ENCODE peak calls at places on chromosomes 16 and 17, in four cellular contexts. K is stomach, N is fibroblast of the aortic adventitia, Z is nephron progenitor cell. X is an unnamed sample.
A peak's percentile ranks its signal among the peaks of the same experiment; 100 is the strongest.

GRCh38 chr16:72787519-72788268 is 260.2 kb downstream of the ZFHX3 start:
- DNase-seq in K (peak; percentile 77), N (peak; percentile 53), Z (peak; percentile 70), X (peak; percentile 56)

GRCh38 chr17:56676807-56677206 is 83.3 kb downstream of the NOG start:
- DNase-seq in K (no peak), N (no peak), Z (no peak), X (no peak)

GRCh38 chr16:13168091-13168572 is 266.7 kb downstream of the SHISA9 start:
- DNase-seq in K (no peak), N (no peak), Z (no peak), X (no peak)

GRCh38 chr16:4428500-4428899 is 2.8 kb downstream of the DNAJA3 start:
- DNase-seq in K (no peak), N (no peak), Z (no peak), X (no peak)

GRCh38 chr16:13923703-13924298 is 3.8 kb downstream of the ERCC4 start:
- DNase-seq in K (no peak), N (peak; percentile 83), Z (no peak), X (no peak)

GRCh38 chr16:3577302-3577752 is at the start of gene NLRC3:
- DNase-seq in K (no peak), N (no peak), Z (no peak), X (no peak)

GRCh38 chr17:49443862-49444261 is 29.2 kb upstream of the PHB1 start:
- DNase-seq in K (no peak), N (peak; percentile 27), Z (no peak), X (no peak)

GRCh38 chr17:28500712-28501379 is 5.3 kb upstream of the FOXN1 start:
- DNase-seq in K (no peak), N (no peak), Z (peak; percentile 46), X (no peak)

GRCh38 chr17:38898812-38899348 is 26.5 kb upstream of the LASP1NB start:
- DNase-seq in K (peak; percentile 50), N (no peak), Z (no peak), X (no peak)

GRCh38 chr16:85751665-85752501 is 987 bp upstream of the C16orf74 start:
- DNase-seq in K (no peak), N (no peak), Z (no peak), X (no peak)

GRCh38 chr17:39027037-39027436 is 59.8 kb upstream of the FBXO47 start:
- DNase-seq in K (peak; percentile 76), N (peak; percentile 26), Z (peak; percentile 58), X (peak; percentile 67)

GRCh38 chr17:78409191-78409621 is 30.8 kb downstream of the PGS1 start:
- DNase-seq in K (peak; percentile 83), N (no peak), Z (no peak), X (peak; percentile 45)

GRCh38 chr17:2102931-2103398 is 48.1 kb downstream of the HIC1 start:
- DNase-seq in K (no peak), N (peak; percentile 92), Z (no peak), X (no peak)

GRCh38 chr17:75978938-75979704 is at the start of the genes ACOX1 and TEN1:
- DNase-seq in K (peak; percentile 97), N (peak; percentile 96), Z (peak; percentile 95), X (peak; percentile 87)

DNA sequence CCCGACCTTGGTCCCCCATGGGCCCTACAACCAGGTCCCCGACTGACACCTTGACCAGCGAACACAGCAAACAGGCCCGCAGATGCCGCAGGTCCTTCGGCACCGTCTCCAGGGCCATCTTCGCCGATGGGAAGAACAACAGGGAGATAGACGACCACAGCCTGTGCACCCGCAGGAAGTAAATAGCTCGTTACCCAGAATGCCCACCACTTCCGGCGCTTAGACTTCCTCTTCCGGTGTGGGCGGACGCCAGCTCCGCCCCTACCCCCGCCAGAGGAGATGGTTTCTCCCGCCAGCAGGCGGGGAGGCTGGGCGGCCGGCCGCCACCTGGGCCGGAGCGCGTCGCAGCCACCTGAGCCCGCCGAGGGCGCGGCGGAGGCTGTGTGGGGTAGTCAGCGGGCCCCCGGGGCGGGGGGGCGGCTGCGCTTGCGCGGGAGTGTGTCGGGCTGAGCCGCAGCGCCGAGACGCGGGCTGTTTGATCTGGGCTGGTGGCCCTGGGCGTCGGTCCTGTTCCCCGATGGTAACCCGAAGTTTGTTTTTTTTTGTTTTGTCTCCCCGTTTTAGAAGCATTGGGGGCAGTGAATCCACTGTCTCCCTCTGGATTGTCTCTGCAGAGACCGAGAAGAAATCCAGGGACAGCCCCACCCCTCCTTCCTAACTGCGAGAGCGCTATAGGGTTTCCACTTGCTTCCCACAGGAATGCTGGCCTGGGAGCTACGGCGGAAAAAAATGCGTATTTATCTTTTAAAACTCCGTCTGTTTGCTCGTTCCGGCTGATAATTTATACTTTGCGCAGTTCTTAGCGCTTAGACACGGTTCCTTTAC is at the start of gene SUPT4H1:
- DNase-seq in K (peak; percentile 91), N (peak; percentile 90), Z (peak; percentile 87), X (peak; percentile 80)
- TF ChIP-seq CTCF in K (no peak), N (no peak), Z (no peak), X (no peak)

DNA sequence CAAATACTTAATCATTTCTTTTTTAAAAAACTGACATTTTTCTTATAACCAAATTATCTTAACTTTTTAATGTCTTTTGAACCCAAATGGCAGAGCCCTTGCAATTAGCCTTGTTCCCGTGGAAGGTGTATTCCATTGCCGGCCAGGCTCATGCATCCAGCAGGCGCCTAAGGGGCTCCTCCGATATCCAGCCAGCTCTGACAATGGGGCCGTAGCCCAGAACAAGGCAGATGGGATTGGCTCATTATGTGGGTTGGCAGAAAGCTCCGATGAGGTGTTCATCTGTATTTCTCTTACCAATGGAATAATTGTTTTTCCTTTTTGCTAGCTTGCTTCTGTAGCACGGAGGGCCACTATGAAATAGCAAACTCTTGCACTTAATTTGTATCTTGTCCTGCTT is 208.2 kb upstream of the CHMP6 start:
- DNase-seq in K (no peak), N (peak; percentile 55), Z (no peak), X (no peak)
- TF ChIP-seq CTCF in K (no peak), N (no peak), Z (no peak), X (no peak)

GRCh38 chr17:46977348-46977747 is 1.7 kb downstream of the RPRML start:
- DNase-seq in K (peak; percentile 39), N (no peak), Z (peak; percentile 66), X (no peak)
- TF ChIP-seq CTCF in K (no peak), N (no peak), Z (peak; percentile 41), X (no peak)

GRCh38 chr17:79811036-79811887 is 14.4 kb upstream of the CBX8 start:
- DNase-seq in K (no peak), N (no peak), Z (peak; percentile 62), X (no peak)

GRCh38 chr17:79806863-79807720 is 10.2 kb upstream of the CBX8 start:
- DNase-seq in K (no peak), N (no peak), Z (no peak), X (no peak)

GRCh38 chr17:79810138-79811027 is 13.5 kb upstream of the CBX8 start:
- DNase-seq in K (peak; percentile 84), N (peak; percentile 41), Z (peak; percentile 85), X (peak; percentile 73)

GRCh38 chr17:79809530-79810137 is 12.8 kb upstream of the CBX8 start:
- DNase-seq in K (peak; percentile 73), N (no peak), Z (no peak), X (no peak)

DNA sequence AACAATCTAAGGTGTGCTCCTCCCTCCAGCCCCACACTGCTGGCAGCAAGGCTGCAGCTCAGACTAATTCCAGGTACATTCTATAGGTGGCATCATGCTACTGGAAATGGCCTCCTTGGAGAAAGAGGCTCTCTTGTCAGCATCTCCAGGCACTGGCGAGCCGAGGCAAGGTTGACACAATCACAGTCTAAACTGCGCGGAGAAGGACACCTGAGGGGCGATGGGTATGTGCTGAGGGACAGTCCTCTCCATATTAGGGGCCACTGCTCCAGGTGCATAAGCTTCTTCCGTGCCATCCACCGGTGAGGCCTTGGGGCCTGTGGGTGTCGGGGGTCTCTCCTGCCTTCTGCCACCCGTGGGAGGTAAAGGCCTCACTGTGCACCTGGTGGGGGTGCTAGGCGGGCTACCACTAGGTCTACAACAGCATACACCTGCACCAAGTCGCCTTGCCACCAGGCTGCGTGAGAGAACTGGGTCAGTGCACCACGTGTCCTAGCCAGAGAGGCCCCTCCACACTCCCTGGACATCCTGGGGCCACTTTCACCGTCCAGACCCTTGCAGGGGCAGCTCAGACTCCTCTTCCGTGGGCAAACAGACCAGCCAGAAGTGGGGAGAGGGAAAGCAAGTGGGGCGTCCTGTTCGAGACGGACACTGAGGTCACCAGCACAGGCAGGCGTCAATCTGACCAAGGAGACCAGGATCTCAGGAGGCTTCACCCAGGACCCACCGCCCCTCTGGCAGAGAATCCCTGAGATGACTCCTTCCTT is 12.1 kb upstream of the CBX8 start:
- DNase-seq in K (peak; percentile 66), N (no peak), Z (no peak), X (peak; percentile 85)
- TF ChIP-seq CTCF in K (no peak), N (no peak), Z (peak; percentile 13), X (peak; percentile 95)

GRCh38 chr16:76670125-76670857 is 393.1 kb downstream of the CNTNAP4 start:
- DNase-seq in K (no peak), N (no peak), Z (no peak), X (no peak)

GRCh38 chr16:76669288-76669687 is 392.1 kb downstream of the CNTNAP4 start:
- DNase-seq in K (no peak), N (no peak), Z (no peak), X (no peak)

GRCh38 chr16:76665571-76666275 is 388.5 kb downstream of the CNTNAP4 start:
- DNase-seq in K (no peak), N (no peak), Z (no peak), X (no peak)

GRCh38 chr16:76668207-76668725 is 391.1 kb downstream of the CNTNAP4 start:
- DNase-seq in K (no peak), N (no peak), Z (peak; percentile 14), X (no peak)
- TF ChIP-seq CTCF in K (no peak), N (no peak), Z (peak; percentile 17), X (no peak)

GRCh38 chr17:266219-266618 is 84.8 kb upstream of the DOC2B start:
- DNase-seq in K (peak; percentile 5), N (no peak), Z (no peak), X (no peak)
- TF ChIP-seq CTCF in K (no peak), N (no peak), Z (no peak), X (no peak)

X was measured in LNCaP clone FGC.